ENCODE peak calls at places on chromosomes 11 and 22, in six cellular contexts. E, V, B, A, G and J are unnamed samples.
A peak's percentile ranks its signal among the peaks of the same experiment; 100 is the strongest.

GRCh38 chr22:21602579-21602978 is 27.2 kb downstream of the YDJC start:
- DNase-seq in E (no peak), V (no peak), B (no peak), A (no peak), G (no peak), J (no peak)

GRCh38 chr11:126546694-126547093 is 191.2 kb downstream of the ST3GAL4 start:
- DNase-seq in E (no peak), V (no peak), B (no peak), A (no peak), G (no peak), J (no peak)

GRCh38 chr22:49909476-49910205 is 8.6 kb downstream of the ALG12 start:
- DNase-seq in E (no peak), V (no peak), B (no peak), A (no peak), G (no peak), J (no peak)

GRCh38 chr22:21766933-21767462 is 31.4 kb upstream of the YPEL1 start:
- DNase-seq in E (no peak), V (no peak), B (no peak), A (peak; percentile 40), G (no peak), J (no peak)

GRCh38 chr11:96156379-96156722 is 186.6 kb downstream of the MAML2 start:
- DNase-seq in E (no peak), V (no peak), B (no peak), A (no peak), G (peak; percentile 61), J (no peak)

GRCh38 chr11:78828582-78829520 is 254.2 kb upstream of the NARS2 start:
- DNase-seq in E (no peak), V (no peak), B (no peak), A (no peak), G (no peak), J (peak; percentile 37)

GRCh38 chr11:134004406-134005197 is 47.8 kb upstream of the IGSF9B start:
- DNase-seq in E (no peak), V (no peak), B (no peak), A (no peak), G (no peak), J (no peak)

GRCh38 chr11:119322360-119322739 is 5.4 kb upstream of the MCAM start:
- DNase-seq in E (peak; percentile 16), V (peak; percentile 24), B (no peak), A (no peak), G (peak; percentile 8), J (no peak)

GRCh38 chr22:31083377-31083768 is 2.3 kb downstream of the SMTN start:
- DNase-seq in E (no peak), V (no peak), B (no peak), A (no peak), G (no peak), J (no peak)

GRCh38 chr11:24651873-24652272 is 155.0 kb downstream of the LUZP2 start:
- DNase-seq in E (no peak), V (no peak), B (no peak), A (no peak), G (no peak), J (no peak)

GRCh38 chr11:9862981-9863380 is 199.1 kb downstream of the SWAP70 start:
- DNase-seq in E (no peak), V (no peak), B (no peak), A (no peak), G (no peak), J (no peak)

GRCh38 chr11:65366340-65366773 is 11.8 kb downstream of the TIGD3 start:
- DNase-seq in E (no peak), V (peak; percentile 90), B (peak; percentile 55), A (no peak), G (peak; percentile 86), J (no peak)

GRCh38 chr11:67674442-67674871 is at the start of gene ALDH3B2:
- DNase-seq in E (peak; percentile 86), V (no peak), B (peak; percentile 91), A (peak; percentile 76), G (no peak), J (no peak)

GRCh38 chr11:47202569-47202968 is 12.2 kb upstream of the DDB2 start:
- DNase-seq in E (no peak), V (no peak), B (no peak), A (no peak), G (no peak), J (no peak)

GRCh38 chr11:11366793-11367192 is 13.7 kb upstream of the CSNK2A3 start:
- DNase-seq in E (no peak), V (peak; percentile 19), B (no peak), A (no peak), G (peak; percentile 26), J (no peak)

GRCh38 chr22:46577361-46578249 is 40.2 kb upstream of the CELSR1 start:
- DNase-seq in E (no peak), V (no peak), B (no peak), A (peak; percentile 76), G (no peak), J (no peak)

GRCh38 chr11:47406896-47407745 is 1.3 kb upstream of the SLC39A13 start:
- DNase-seq in E (no peak), V (peak; percentile 38), B (no peak), A (no peak), G (peak; percentile 24), J (no peak)

GRCh38 chr11:85826096-85826855 is 15.3 kb upstream of the SYTL2 start:
- DNase-seq in E (no peak), V (peak; percentile 34), B (no peak), A (no peak), G (peak; percentile 44), J (peak; percentile 33)

GRCh38 chr11:70692131-70692530 is 293.8 kb downstream of the CTTN start:
- DNase-seq in E (no peak), V (no peak), B (no peak), A (no peak), G (no peak), J (no peak)

GRCh38 chr22:17007257-17007656 is 765 bp downstream of the GAB4 start:
- DNase-seq in E (no peak), V (no peak), B (no peak), A (no peak), G (no peak), J (no peak)

GRCh38 chr11:67492801-67493547 is 10.1 kb downstream of the AIP start:
- DNase-seq in E (peak; percentile 74), V (no peak), B (no peak), A (no peak), G (no peak), J (no peak)

GRCh38 chr11:10526974-10527918 is 13.7 kb downstream of the RNF141 start:
- DNase-seq in E (no peak), V (peak; percentile 32), B (no peak), A (no peak), G (peak; percentile 36), J (no peak)

GRCh38 chr11:120547301-120547700 is 35.8 kb downstream of the GRIK4 start:
- DNase-seq in E (no peak), V (peak; percentile 85), B (no peak), A (no peak), G (peak; percentile 56), J (peak; percentile 38)

GRCh38 chr11:90242894-90243416 is 20.1 kb upstream of the CHORDC1 start:
- DNase-seq in E (no peak), V (no peak), B (no peak), A (no peak), G (no peak), J (no peak)

GRCh38 chr11:77073328-77074001 is 6.7 kb downstream of the CAPN5 start:
- DNase-seq in E (peak; percentile 94), V (peak; percentile 98), B (peak; percentile 75), A (peak; percentile 74), G (peak; percentile 97), J (peak; percentile 97)

DNA sequence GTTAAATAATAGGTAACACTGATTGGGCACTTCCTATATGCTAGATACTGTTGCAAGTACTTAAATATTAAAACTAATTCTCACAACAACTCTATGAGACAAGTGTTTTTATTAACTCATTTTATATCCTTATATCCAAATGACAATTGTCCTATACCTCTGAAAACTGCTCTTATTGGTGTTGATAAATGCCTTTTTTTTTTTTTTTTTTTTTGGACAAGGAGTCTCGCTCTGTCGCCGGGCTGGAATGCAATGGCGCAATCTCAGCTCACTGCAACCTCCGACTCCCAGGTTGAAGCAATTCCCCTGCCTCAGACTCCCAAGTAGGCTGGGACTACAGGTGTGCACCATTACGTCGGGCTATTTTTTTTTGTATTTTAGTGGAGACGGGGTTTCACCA is 41.6 kb downstream of the MRTFA start:
- DNase-seq in E (no peak), V (no peak), B (peak; percentile 44), A (peak; percentile 70), G (no peak), J (no peak)
- H3K4me1 ChIP-seq in E (peaks cover 49% of the 10 kb centered on the region), V (peaks cover 2% of the 10 kb centered on the region), B (peaks cover 45% of the 10 kb centered on the region), A (peaks cover 15% of the 10 kb centered on the region), G (peaks cover 7% of the 10 kb centered on the region), J (peaks cover 9% of the 10 kb centered on the region)

DNA sequence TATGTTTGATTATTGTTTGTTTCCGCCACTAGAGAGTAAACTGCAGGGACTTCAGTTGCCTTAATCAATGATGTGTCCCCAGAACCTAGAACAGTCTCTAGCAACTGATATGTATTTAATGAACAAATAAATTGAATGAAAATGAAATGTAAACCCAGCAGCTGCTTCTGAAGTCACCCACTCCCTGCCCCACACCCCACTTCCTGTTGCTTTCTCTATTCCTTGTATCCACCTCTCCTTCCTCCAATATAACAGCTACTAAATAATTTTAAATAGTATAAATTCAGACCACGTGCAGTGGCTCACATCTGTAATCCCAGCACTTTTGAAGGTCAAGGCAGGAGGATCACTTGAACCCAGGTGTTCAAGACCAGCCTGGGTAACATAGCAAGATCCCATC is 15.8 kb downstream of the MYH9 start:
- DNase-seq in E (no peak), V (no peak), B (no peak), A (no peak), G (no peak), J (no peak)
- H3K27ac ChIP-seq in E (peak overlapping the region; percentile 83), V (peak overlapping the region; percentile 68), B (peak overlapping the region; percentile 78), A (peak overlapping the region; percentile 85), G (peak overlapping the region; percentile 34), J (no peak overlapping the region)

DNA sequence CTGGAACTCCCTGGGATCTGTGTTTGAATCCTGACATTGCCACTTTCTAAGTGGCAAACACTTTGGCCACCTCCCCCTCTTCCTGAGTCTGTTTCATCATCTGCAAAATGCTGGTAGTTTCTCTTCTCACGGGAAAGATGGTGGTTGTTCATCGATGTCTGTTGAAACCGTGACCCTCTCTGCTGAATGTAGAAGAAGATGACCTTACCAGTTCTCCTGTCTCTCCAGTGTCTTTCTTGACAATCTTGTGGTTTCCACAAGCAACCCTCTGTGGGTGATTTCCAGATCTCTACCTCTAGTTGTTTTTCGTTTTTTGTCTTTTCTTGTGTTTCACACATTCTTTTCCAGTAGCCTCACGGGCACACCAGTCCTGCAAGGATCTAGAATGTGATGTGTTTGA is 27.5 kb downstream of the ZBTB16 start:
- DNase-seq in E (no peak), V (no peak), B (no peak), A (no peak), G (no peak), J (no peak)
- H3K4me1 ChIP-seq in E (peaks cover 90% of the 10 kb centered on the region), V (no peaks in the 10 kb centered on the region), B (no peaks in the 10 kb centered on the region), A (peaks cover 95% of the 10 kb centered on the region), G (no peaks in the 10 kb centered on the region), J (peaks cover 85% of the 10 kb centered on the region)

GRCh38 chr11:59794417-59794816 is 16.2 kb downstream of the MRPL16 start:
- DNase-seq in E (no peak), V (no peak), B (no peak), A (no peak), G (no peak), J (no peak)

GRCh38 chr11:59787816-59788215 is 22.8 kb downstream of the MRPL16 start:
- DNase-seq in E (no peak), V (peak; percentile 70), B (no peak), A (no peak), G (peak; percentile 14), J (no peak)

GRCh38 chr11:59791639-59792038 is 18.9 kb downstream of the MRPL16 start:
- DNase-seq in E (no peak), V (no peak), B (no peak), A (no peak), G (no peak), J (no peak)

GRCh38 chr11:59787255-59787588 is 23.4 kb downstream of the MRPL16 start:
- DNase-seq in E (no peak), V (no peak), B (no peak), A (no peak), G (no peak), J (no peak)

GRCh38 chr11:59792507-59792906 is 18.1 kb downstream of the MRPL16 start:
- DNase-seq in E (no peak), V (no peak), B (no peak), A (no peak), G (no peak), J (no peak)
- H3K27ac ChIP-seq in E (no peak overlapping the region), V (no peak overlapping the region), B (no peak overlapping the region), A (peak overlapping the region; percentile 36), G (no peak overlapping the region), J (no peak overlapping the region)